ENCODE peak calls at places on chromosomes 16 and 17, in seven cellular contexts. V is mucosa of descending colon, P is PC-9, F is EL, W is ovary, C is right atrium auricular region, G is tibial nerve. M is an unnamed sample.
A peak's percentile ranks its signal among the peaks of the same experiment; 100 is the strongest.

GRCh38 chr16:30609002-30609927 is 924 bp downstream of the ZNF689 start:
- DNase-seq in V (peak; percentile 78), P (no peak), F (peak; percentile 38), W (peak; percentile 61), C (no peak), G (no peak), M (no peak)

GRCh38 chr17:8289103-8289397 is 580 bp downstream of the RANGRF start:
- DNase-seq in V (peak; percentile 86), P (no peak), F (no peak), W (peak; percentile 78), C (no peak), G (peak; percentile 50), M (no peak)

GRCh38 chr17:31453896-31454295 is 62.4 kb downstream of the RAB11FIP4 start:
- DNase-seq in V (no peak), P (peak; percentile 83), F (no peak), W (no peak), C (no peak), G (no peak), M (no peak)

GRCh38 chr17:40813804-40814203 is 8.6 kb downstream of the KRT10 start:
- DNase-seq in V (no peak), P (no peak), F (peak; percentile 40), W (no peak), C (no peak), G (no peak), M (peak; percentile 95)

GRCh38 chr16:19328364-19328763 is 42.8 kb downstream of the CLEC19A start:
- DNase-seq in V (no peak), P (no peak), F (no peak), W (no peak), C (no peak), G (no peak), M (no peak)

GRCh38 chr16:55488306-55488705 is 9.3 kb downstream of the MMP2 start:
- DNase-seq in V (no peak), P (no peak), F (no peak), W (no peak), C (no peak), G (no peak), M (no peak)

GRCh38 chr16:20910781-20911321 is 10.3 kb downstream of the LYRM1 start:
- DNase-seq in V (no peak), P (peak; percentile 99), F (peak; percentile 89), W (no peak), C (no peak), G (no peak), M (peak; percentile 96)

GRCh38 chr16:24844101-24845030 is 1.4 kb upstream of the SLC5A11 start:
- DNase-seq in V (no peak), P (peak; percentile 92), F (no peak), W (no peak), C (peak; percentile 38), G (no peak), M (peak; percentile 23)

GRCh38 chr16:76910931-76911330 is 280.1 kb upstream of the MON1B start:
- DNase-seq in V (no peak), P (no peak), F (no peak), W (no peak), C (no peak), G (no peak), M (peak; percentile 66)

GRCh38 chr17:48754500-48755261 is 26.1 kb upstream of the HOXB13 start:
- DNase-seq in V (no peak), P (no peak), F (no peak), W (no peak), C (no peak), G (no peak), M (no peak)

GRCh38 chr17:16942141-16943031 is 29.5 kb downstream of the TNFRSF13B start:
- DNase-seq in V (no peak), P (no peak), F (no peak), W (no peak), C (no peak), G (no peak), M (no peak)

GRCh38 chr16:86252596-86252995 is 257.7 kb upstream of the FOXF1 start:
- DNase-seq in V (no peak), P (no peak), F (peak; percentile 49), W (no peak), C (peak; percentile 42), G (no peak), M (peak; percentile 9)

GRCh38 chr17:44775838-44776621 is 17.2 kb downstream of the ADAM11 start:
- DNase-seq in V (no peak), P (no peak), F (no peak), W (no peak), C (no peak), G (no peak), M (no peak)

M was measured in mammary epithelial cell.